ENCODE peak calls at places on chromosomes 5 and 9, in four cellular contexts. A is OCI-M1, W is nephron progenitor cell, I is left ventricle myocardium inferior. M is an unnamed sample.

GRCh38 chr9:123550797-123551196 is 194.8 kb downstream of the CRB2 start:
- DNase-seq in A (no peak), W (peak), I (no peak), M (no peak)

GRCh38 chr9:121651295-121652036 is at the start of gene DAB2IP:
- DNase-seq in A (no peak), W (peak), I (peak), M (peak)

GRCh38 chr9:124011460-124012301 is at the start of gene LHX2:
- DNase-seq in A (no peak), W (peak), I (peak), M (peak)

GRCh38 chr9:81686614-81687520 is 2.5 kb downstream of the TLE1 start:
- DNase-seq in A (no peak), W (peak), I (peak), M (peak)

GRCh38 chr5:108655750-108656450 is 91.8 kb upstream of the FER start:
- DNase-seq in A (no peak), W (no peak), I (no peak), M (no peak)

GRCh38 chr9:109086221-109086620 is 33.5 kb downstream of the TMEM245 start:
- DNase-seq in A (no peak), W (no peak), I (no peak), M (no peak)

GRCh38 chr9:12774861-12775367 is at the start of gene LURAP1L:
- DNase-seq in A (peak), W (peak), I (peak), M (peak)

GRCh38 chr9:97786341-97786740 is 66.7 kb upstream of the FOXE1 start:
- DNase-seq in A (no peak), W (no peak), I (no peak), M (no peak)

GRCh38 chr5:132023258-132024116 is 12.0 kb upstream of the ACSL6 start:
- DNase-seq in A (no peak), W (no peak), I (no peak), M (no peak)

GRCh38 chr5:72248352-72249032 is 71.5 kb downstream of the MRPS27 start:
- DNase-seq in A (peak), W (no peak), I (no peak), M (peak)

GRCh38 chr9:136521541-136521940 is 24.3 kb downstream of the NOTCH1 start:
- DNase-seq in A (peak), W (no peak), I (peak), M (peak)

GRCh38 chr9:130268521-130269131 is 3.1 kb downstream of the HMCN2 start:
- DNase-seq in A (peak), W (no peak), I (no peak), M (no peak)

GRCh38 chr5:54882101-54882500 is 103.3 kb downstream of the ESM1 start:
- DNase-seq in A (no peak), W (no peak), I (no peak), M (no peak)

GRCh38 chr5:123790226-123790625 is 278.2 kb downstream of the CSNK1G3 start:
- DNase-seq in A (no peak), W (no peak), I (no peak), M (no peak)

GRCh38 chr5:133861161-133861737 is 107.2 kb downstream of the C5orf15 start:
- DNase-seq in A (no peak), W (no peak), I (no peak), M (no peak)

GRCh38 chr5:54769072-54769471 is 216.3 kb downstream of the ESM1 start:
- DNase-seq in A (no peak), W (no peak), I (no peak), M (no peak)

GRCh38 chr9:124471761-124472160 is 21.5 kb downstream of the ADGRD2 start:
- DNase-seq in A (no peak), W (no peak), I (no peak), M (peak)

GRCh38 chr5:78447775-78448424 is 87.5 kb downstream of the SCAMP1 start:
- DNase-seq in A (peak), W (no peak), I (no peak), M (no peak)

GRCh38 chr9:130871395-130872057 is 25.1 kb downstream of the QRFP start:
- DNase-seq in A (no peak), W (no peak), I (no peak), M (peak)

GRCh38 chr5:136374003-136374402 is 8.7 kb upstream of the TRPC7 start:
- DNase-seq in A (peak), W (no peak), I (no peak), M (no peak)

GRCh38 chr9:89361031-89361430 is 42.7 kb downstream of the SECISBP2 start:
- DNase-seq in A (no peak), W (no peak), I (no peak), M (no peak)

GRCh38 chr9:29322240-29322639 is 1749.0 kb upstream of the C9orf72 start:
- DNase-seq in A (peak), W (no peak), I (no peak), M (no peak)

GRCh38 chr5:122756263-122756911 is 18.5 kb upstream of the SNX2 start:
- DNase-seq in A (peak), W (no peak), I (no peak), M (no peak)

GRCh38 chr5:141628175-141628788 is 8.4 kb downstream of the HDAC3 start:
- DNase-seq in A (no peak), W (no peak), I (no peak), M (no peak)